ENCODE peak calls at places on chromosomes 2 and 18, in four cellular contexts. J, O, L and T are unnamed samples.

GRCh38 chr2:71713581-71714580 is 260.5 kb downstream of the DYSF start:
- DNase-seq in O (no peak), L (no peak), J (no peak), T (no peak)

GRCh38 chr2:37992631-37993030 is 67.5 kb downstream of the RMDN2 start:
- DNase-seq in L (peak; percentile 66), O (no peak), J (no peak), T (no peak)

GRCh38 chr18:35616664-35617423 is 35.3 kb downstream of the GALNT1 start:
- DNase-seq in L (peak; percentile 56), J (no peak), O (peak; percentile 25), T (peak; percentile 48)

GRCh38 chr2:189142893-189143759 is 36.4 kb downstream of the COL5A2 start:
- DNase-seq in L (peak; percentile 40), J (peak; percentile 2), O (peak; percentile 28), T (peak; percentile 85)

GRCh38 chr2:10548626-10549025 is 100.5 kb upstream of the ODC1 start:
- DNase-seq in L (peak; percentile 52), O (no peak), J (no peak), T (peak; percentile 54)

GRCh38 chr2:94870392-94871225 is 621 bp upstream of the TEKT4 start:
- DNase-seq in J (no peak), O (no peak), L (peak; percentile 70), T (peak; percentile 77)

GRCh38 chr2:233917146-233917545 is at the start of gene TRPM8:
- DNase-seq in L (no peak), J (no peak), O (no peak), T (peak; percentile 47)

GRCh38 chr2:160156084-160156483 is 44.0 kb downstream of the ITGB6 start:
- DNase-seq in J (no peak), L (no peak), O (no peak), T (peak; percentile 34)

GRCh38 chr2:237165405-237166276 is 80.0 kb downstream of the COPS8 start:
- DNase-seq in L (peak; percentile 30), O (no peak), J (no peak), T (peak; percentile 75)

GRCh38 chr2:25797607-25798488 is 80.4 kb downstream of the ASXL2 start:
- DNase-seq in O (no peak), L (no peak), J (no peak), T (no peak)

GRCh38 chr2:200405599-200406298 is 99.3 kb downstream of the SPATS2L start:
- DNase-seq in O (no peak), L (no peak), J (peak; percentile 73), T (no peak)

GRCh38 chr2:201697899-201698298 is 545 bp downstream of the MPP4 start:
- DNase-seq in O (no peak), L (no peak), J (no peak), T (no peak)

GRCh38 chr2:75846683-75847190 is 136.0 kb upstream of the GCFC2 start:
- DNase-seq in O (no peak), L (no peak), J (no peak), T (no peak)

GRCh38 chr2:102369866-102370265 is 14.3 kb downstream of the IL18R1 start:
- DNase-seq in O (no peak), L (no peak), J (no peak), T (no peak)

GRCh38 chr2:15769676-15770075 is 170.7 kb upstream of the MYCN start:
- DNase-seq in J (no peak), O (no peak), L (no peak), T (no peak)

GRCh38 chr18:49849331-49850217 is 36.2 kb upstream of the ACAA2 start:
- DNase-seq in O (no peak), J (peak; percentile 91), L (peak; percentile 87), T (peak; percentile 70)

GRCh38 chr2:619964-620363 is 57.2 kb downstream of the TMEM18 start:
- DNase-seq in L (peak; percentile 81), O (no peak), J (no peak), T (no peak)

GRCh38 chr18:12765127-12765526 is 62.3 kb downstream of the PSMG2 start:
- DNase-seq in O (no peak), J (peak; percentile 75), L (no peak), T (peak; percentile 31)

GRCh38 chr2:234446404-234447076 is 50.3 kb downstream of the ARL4C start:
- DNase-seq in O (peak; percentile 73), J (no peak), L (peak; percentile 26), T (no peak)